ENCODE peak calls at places on chromosomes 1 and 21, in seven cellular contexts. I, R, G, Y, X, K and D are unnamed samples.
A peak's percentile ranks its signal among the peaks of the same experiment; 100 is the strongest.

GRCh38 chr1:10637833-10638558 is 158.4 kb downstream of the CASZ1 start:
- DNase-seq in I (no peak), R (no peak), G (no peak), Y (no peak), X (no peak), K (no peak), D (no peak)

GRCh38 chr1:168482106-168482505 is 61.7 kb downstream of the XCL2 start:
- DNase-seq in I (peak; percentile 15), R (no peak), G (no peak), Y (no peak), X (peak; percentile 84), K (peak; percentile 53), D (no peak)

GRCh38 chr1:217713223-217713622 is 82.1 kb downstream of the SPATA17 start:
- DNase-seq in I (no peak), R (no peak), G (no peak), Y (no peak), X (no peak), K (no peak), D (no peak)

GRCh38 chr1:116664366-116664983 is 3.1 kb downstream of the IGSF3 start:
- DNase-seq in I (no peak), R (no peak), G (no peak), Y (peak; percentile 39), X (no peak), K (no peak), D (no peak)

GRCh38 chr1:241451981-241452380 is 67.6 kb downstream of the FH start:
- DNase-seq in I (no peak), R (no peak), G (no peak), Y (no peak), X (no peak), K (no peak), D (no peak)

GRCh38 chr1:56255516-56256181 is 323.7 kb downstream of the PLPP3 start:
- DNase-seq in I (no peak), R (no peak), G (no peak), Y (peak; percentile 40), X (no peak), K (no peak), D (no peak)

GRCh38 chr1:161733526-161733925 is 12.2 kb downstream of the FCRLB start:
- DNase-seq in I (no peak), R (no peak), G (no peak), Y (no peak), X (no peak), K (no peak), D (no peak)

GRCh38 chr21:42758721-42759593 is 105.5 kb downstream of the PDE9A start:
- DNase-seq in I (peak; percentile 16), R (no peak), G (no peak), Y (no peak), X (no peak), K (no peak), D (no peak)

GRCh38 chr21:25456672-25457071 is 150.6 kb downstream of the MRPL39 start:
- DNase-seq in I (no peak), R (no peak), G (no peak), Y (peak; percentile 47), X (no peak), K (no peak), D (no peak)

GRCh38 chr1:203328714-203329122 is 22.2 kb downstream of the FMOD start:
- DNase-seq in I (peak; percentile 80), R (peak; percentile 60), G (no peak), Y (peak; percentile 87), X (peak; percentile 80), K (no peak), D (no peak)

GRCh38 chr1:65449214-65449823 is 28.9 kb downstream of the LEPR start:
- DNase-seq in I (no peak), R (no peak), G (no peak), Y (no peak), X (no peak), K (no peak), D (no peak)
- TF ChIP-seq CTCF in I (no peak), R (no peak), G (peak; percentile 29), Y (no peak), X (peak; percentile 20), K (no peak), D (no peak)

GRCh38 chr1:84436907-84437667 is 38.8 kb downstream of the DNASE2B start:
- DNase-seq in I (no peak), R (no peak), G (no peak), Y (no peak), X (no peak), K (no peak), D (no peak)

DNA sequence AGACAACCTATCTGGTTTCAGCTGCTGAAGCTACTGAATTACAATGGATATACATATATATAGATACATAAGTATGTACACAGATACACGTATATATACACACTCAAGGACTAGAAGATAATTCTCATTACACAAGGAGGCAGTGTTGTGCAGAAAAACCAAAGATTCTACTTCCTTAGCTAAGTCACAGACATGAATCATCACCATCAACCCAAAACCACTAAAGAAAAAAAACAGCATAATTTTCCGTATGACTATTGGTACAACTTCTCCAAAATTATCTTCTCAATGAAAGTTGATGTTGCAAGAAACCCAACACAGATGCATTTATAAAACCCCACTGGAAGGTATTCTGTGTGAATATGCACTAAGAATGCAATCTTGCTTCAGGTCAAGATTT is 36.8 kb upstream of the RPF1 start:
- DNase-seq in I (peak; percentile 65), R (no peak), G (peak; percentile 67), Y (no peak), X (peak; percentile 6), K (no peak), D (no peak)
- TF ChIP-seq CTCF in I (peak; percentile 42), R (peak; percentile 31), G (peak; percentile 57), Y (no peak), X (peak; percentile 41), K (no peak), D (no peak)

GRCh38 chr1:181392133-181392532 is 91.2 kb upstream of the CACNA1E start:
- DNase-seq in I (no peak), R (no peak), G (no peak), Y (no peak), X (no peak), K (no peak), D (no peak)
- TF ChIP-seq CTCF in I (no peak), R (no peak), G (no peak), Y (no peak), X (no peak), K (no peak), D (no peak)

GRCh38 chr1:62962794-62963776 is 179.2 kb downstream of the ATG4C start:
- DNase-seq in I (peak; percentile 54), R (peak; percentile 39), G (peak; percentile 24), Y (peak; percentile 46), X (peak; percentile 84), K (peak; percentile 32), D (peak; percentile 64)
- TF ChIP-seq CTCF in I (peak; percentile 75), R (peak; percentile 54), G (peak; percentile 64), Y (no peak), X (peak; percentile 80), K (peak; percentile 28), D (peak; percentile 67)

DNA sequence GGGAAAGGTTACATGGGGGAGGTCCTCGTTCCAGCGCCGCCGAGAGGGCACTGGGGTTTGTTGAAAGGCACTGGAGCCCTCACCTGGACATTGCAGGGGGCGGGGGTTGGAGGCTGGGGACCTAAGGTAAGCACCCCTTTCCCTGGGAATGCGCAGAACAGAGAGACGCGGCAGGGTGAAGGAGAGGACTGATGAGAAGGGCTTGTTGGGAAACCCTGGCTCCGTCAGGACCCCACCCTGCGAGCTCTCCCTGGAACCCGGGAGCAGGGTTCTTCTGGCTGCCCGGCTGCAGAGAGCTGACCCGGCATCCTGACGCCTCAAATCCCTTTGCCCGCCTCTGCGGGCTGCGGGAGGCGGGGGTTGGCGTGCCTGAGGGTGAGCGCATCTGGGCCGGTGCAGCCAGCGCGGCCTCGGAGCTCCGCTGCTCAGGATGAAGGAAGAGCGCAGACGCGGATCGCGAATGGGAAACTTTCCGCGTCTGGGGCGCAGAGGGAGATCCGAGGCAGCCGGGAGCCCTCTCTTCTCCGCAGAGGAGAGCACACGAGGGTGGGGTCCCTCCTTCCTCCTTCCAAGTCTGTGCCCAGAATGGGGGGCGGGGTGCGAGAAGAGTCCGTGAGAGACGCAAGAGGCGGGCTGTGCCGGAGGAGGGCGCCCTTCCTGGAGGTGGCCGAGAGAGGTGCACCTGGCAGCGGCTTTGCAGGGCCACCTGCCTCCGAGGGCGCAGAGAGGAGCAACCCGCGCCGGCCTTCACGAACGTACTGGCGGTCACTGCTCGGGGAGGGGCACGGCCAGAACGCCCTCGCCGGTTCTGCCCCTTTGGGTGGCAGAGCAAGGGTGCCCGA is 2.4 kb downstream of the IGSF21 start:
- DNase-seq in I (peak; percentile 10), R (no peak), G (no peak), Y (peak; percentile 36), X (peak; percentile 87), K (no peak), D (peak; percentile 65)
- TF ChIP-seq CTCF in I (no peak), R (peak; percentile 37), G (peak; percentile 52), Y (no peak), X (peak; percentile 78), K (no peak), D (peak; percentile 45)

GRCh38 chr1:35340519-35340918 is 72.0 kb downstream of the ZMYM4 start:
- DNase-seq in I (no peak), R (no peak), G (no peak), Y (no peak), X (peak; percentile 18), K (no peak), D (no peak)

GRCh38 chr1:35350872-35351271 is 82.4 kb downstream of the ZMYM4 start:
- DNase-seq in I (no peak), R (no peak), G (no peak), Y (peak; percentile 59), X (no peak), K (no peak), D (no peak)

GRCh38 chr1:35345439-35345981 is 77.0 kb downstream of the ZMYM4 start:
- DNase-seq in I (no peak), R (no peak), G (no peak), Y (no peak), X (no peak), K (no peak), D (no peak)
- TF ChIP-seq CTCF in I (peak; percentile 10), R (no peak), G (peak; percentile 23), Y (no peak), X (no peak), K (no peak), D (no peak)

DNA sequence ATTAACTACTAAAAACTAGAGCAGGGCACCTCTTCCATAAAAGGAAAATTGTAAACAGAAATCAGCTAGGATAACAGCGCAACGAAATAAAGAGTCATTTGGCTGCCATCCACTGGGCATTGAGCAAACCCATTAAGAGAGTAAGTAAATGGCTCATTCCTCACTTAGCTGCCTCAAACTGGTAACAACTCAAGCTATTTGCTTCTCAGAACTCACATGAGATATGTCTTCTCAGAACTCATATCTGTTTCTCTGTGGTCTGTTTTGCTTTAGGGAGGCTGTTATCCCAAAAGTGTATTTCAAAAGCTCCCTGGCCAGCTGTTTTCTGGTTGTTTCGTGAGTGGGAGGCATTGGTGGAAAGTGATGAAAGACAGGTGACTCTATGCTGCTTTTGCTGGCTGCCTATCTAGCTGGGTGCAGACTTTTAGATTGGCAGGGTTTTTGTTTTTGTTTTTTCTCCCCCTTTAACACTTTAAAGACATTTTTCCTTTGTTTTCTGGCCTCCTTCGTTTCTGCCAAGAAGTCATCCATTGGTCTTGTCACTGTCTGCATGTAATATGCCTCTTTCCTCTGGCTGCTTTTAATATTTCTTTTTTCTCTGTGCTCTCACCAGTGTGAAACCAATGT is 269.2 kb upstream of the RGS18 start:
- DNase-seq in I (peak; percentile 90), R (peak; percentile 57), G (no peak), Y (no peak), X (no peak), K (no peak), D (no peak)
- TF ChIP-seq CTCF in I (peak; percentile 14), R (peak; percentile 13), G (no peak), Y (no peak), X (no peak), K (no peak), D (no peak)